ENCODE peak calls at places on chromosomes 6 and 20, in ten cellular contexts. R, B, X, A, V, T, U, G, C and O are unnamed samples.

GRCh38 chr20:7375905-7376304 is 564.4 kb downstream of the HAO1 start:
- DNase-seq in B (no peak), U (peak), R (no peak), T (no peak), C (no peak), V (no peak), G (no peak), X (no peak), A (no peak), O (no peak)

GRCh38 chr6:108163267-108163643 is 2.6 kb upstream of the NR2E1 start:
- DNase-seq in R (no peak), C (no peak), A (no peak), V (no peak), T (no peak), G (no peak), X (no peak), U (no peak), B (no peak), O (no peak)

GRCh38 chr20:34312544-34313217 is 9.5 kb upstream of the AHCY start:
- DNase-seq in R (peak), G (peak), T (peak), X (peak), B (peak), U (peak), V (peak), A (peak), C (peak), O (peak)

GRCh38 chr6:69825904-69826303 is 29.1 kb upstream of the LMBRD1 start:
- DNase-seq in U (no peak), B (no peak), X (no peak), T (no peak), G (no peak), C (no peak), R (no peak), V (no peak), A (no peak), O (no peak)

GRCh38 chr20:45972500-45973183 is 639 bp upstream of the ZNF335 start:
- DNase-seq in A (no peak), R (no peak), V (no peak), B (no peak), G (no peak), C (peak), T (no peak), X (no peak), U (no peak), O (no peak)

GRCh38 chr6:113635222-113635970 is 221.7 kb upstream of the MARCKS start:
- DNase-seq in X (no peak), U (no peak), A (no peak), R (no peak), T (no peak), C (no peak), B (no peak), G (no peak), V (no peak), O (no peak)

GRCh38 chr6:98775205-98775604 is 59.2 kb upstream of the POU3F2 start:
- DNase-seq in X (no peak), G (no peak), V (no peak), C (no peak), A (no peak), U (no peak), R (no peak), B (no peak), T (no peak), O (no peak)

GRCh38 chr6:135702955-135703499 is 148.5 kb upstream of the PDE7B start:
- DNase-seq in X (no peak), A (no peak), G (no peak), C (no peak), V (no peak), R (no peak), T (no peak), B (no peak), U (no peak), O (no peak)

GRCh38 chr20:38630727-38631126 is 29.1 kb downstream of the ARHGAP40 start:
- DNase-seq in C (no peak), T (no peak), A (no peak), B (no peak), X (no peak), U (no peak), G (no peak), R (no peak), V (no peak), O (no peak)

GRCh38 chr20:12455152-12455551 is 537.5 kb downstream of the BTBD3 start:
- DNase-seq in C (no peak), T (no peak), X (no peak), V (no peak), G (no peak), R (no peak), U (no peak), A (no peak), B (no peak), O (no peak)

GRCh38 chr20:19701449-19701848 is 56.6 kb upstream of the RIN2 start:
- DNase-seq in G (no peak), R (no peak), B (no peak), T (no peak), C (no peak), U (peak), X (no peak), A (no peak), V (no peak), O (no peak)

GRCh38 chr6:151322570-151322969 is 68.8 kb downstream of the ZBTB2 start:
- DNase-seq in V (no peak), C (no peak), G (no peak), X (no peak), T (no peak), B (no peak), A (no peak), R (no peak), U (no peak), O (no peak)

GRCh38 chr6:111722220-111722731 is 116.6 kb upstream of the TRAF3IP2 start:
- DNase-seq in T (peak), R (peak), G (no peak), A (no peak), C (no peak), B (no peak), U (no peak), V (no peak), X (no peak), O (no peak)

GRCh38 chr6:134420638-134421181 is 102.8 kb upstream of the SGK1 start:
- DNase-seq in R (peak), A (no peak), U (no peak), V (no peak), C (no peak), B (no peak), T (no peak), X (no peak), G (no peak), O (no peak)

GRCh38 chr20:24051160-24051559 is 62.6 kb upstream of the GGTLC1 start:
- DNase-seq in A (no peak), R (no peak), X (no peak), T (no peak), G (no peak), V (no peak), U (no peak), B (no peak), C (no peak), O (no peak)

GRCh38 chr20:38218566-38218885 is 42.0 kb downstream of the KIAA1755 start:
- DNase-seq in T (no peak), U (no peak), C (no peak), B (no peak), R (no peak), G (no peak), X (no peak), V (no peak), A (no peak), O (no peak)

GRCh38 chr20:38191654-38192053 is 26.6 kb upstream of the TGM2 start:
- DNase-seq in R (no peak), V (no peak), C (no peak), G (no peak), X (no peak), U (no peak), A (no peak), B (no peak), T (no peak), O (no peak)

GRCh38 chr6:10465633-10466499 is 51.0 kb upstream of the TFAP2A start:
- DNase-seq in T (no peak), B (no peak), X (peak), A (no peak), C (peak), V (no peak), R (no peak), U (peak), G (peak), O (no peak)

GRCh38 chr20:32387262-32387661 is 29.1 kb downstream of the ASXL1 start:
- DNase-seq in G (no peak), R (no peak), C (no peak), V (peak), A (peak), X (no peak), T (no peak), B (no peak), U (peak), O (peak)

GRCh38 chr6:4973972-4974885 is 29.6 kb downstream of the RPP40 start:
- DNase-seq in A (no peak), C (peak), R (no peak), U (no peak), V (no peak), G (no peak), T (peak), X (no peak), B (peak), O (no peak)

GRCh38 chr20:1934578-1935573 is 39.7 kb downstream of the SIRPA start:
- DNase-seq in B (peak), C (no peak), T (peak), X (no peak), V (no peak), A (no peak), R (peak), G (no peak), U (no peak), O (no peak)

GRCh38 chr6:70954750-70955149 is 2.1 kb downstream of the B3GAT2 start:
- DNase-seq in G (no peak), R (no peak), T (no peak), A (no peak), C (no peak), B (no peak), U (no peak), X (no peak), V (no peak), O (no peak)

GRCh38 chr20:1953616-1954015 is 40.2 kb downstream of the PDYN start:
- DNase-seq in R (no peak), G (no peak), T (no peak), A (no peak), V (no peak), X (no peak), C (no peak), U (no peak), B (no peak), O (peak)

GRCh38 chr20:49874601-49875116 is 40.7 kb downstream of the SPATA2 start:
- DNase-seq in G (no peak), C (no peak), X (no peak), B (no peak), R (no peak), V (no peak), T (no peak), A (no peak), U (no peak), O (no peak)

GRCh38 chr20:35576816-35577215 is 34.9 kb downstream of the ERGIC3 start:
- DNase-seq in C (no peak), T (no peak), R (no peak), G (no peak), B (no peak), X (no peak), A (no peak), U (no peak), V (no peak), O (no peak)

GRCh38 chr6:139925894-139926641 is 551.6 kb upstream of the CITED2 start:
- DNase-seq in G (no peak), X (peak), C (no peak), B (no peak), V (no peak), R (peak), U (no peak), A (no peak), T (peak), O (no peak)

GRCh38 chr6:19311786-19312185 is 525.4 kb upstream of the ID4 start:
- DNase-seq in C (no peak), A (no peak), V (no peak), T (no peak), R (no peak), U (no peak), B (no peak), G (no peak), X (no peak), O (no peak)

GRCh38 chr6:57262491-57262890 is 40.4 kb upstream of the RAB23 start:
- DNase-seq in U (no peak), A (no peak), T (no peak), G (no peak), R (no peak), V (no peak), X (no peak), C (no peak), B (peak), O (no peak)

GRCh38 chr20:58001381-58001780 is 227.1 kb downstream of the ANKRD60 start:
- DNase-seq in R (no peak), G (no peak), B (no peak), T (no peak), A (no peak), X (no peak), V (no peak), C (no peak), U (no peak), O (no peak)

GRCh38 chr20:60046436-60046835 is 88.2 kb downstream of the CDH26 start:
- DNase-seq in R (no peak), U (no peak), B (no peak), T (no peak), V (no peak), C (no peak), G (no peak), X (no peak), A (no peak), O (no peak)

GRCh38 chr20:40283689-40284088 is 405.3 kb downstream of the MAFB start:
- DNase-seq in X (no peak), T (no peak), V (no peak), R (no peak), B (no peak), C (no peak), U (no peak), A (no peak), G (no peak), O (no peak)

GRCh38 chr6:40585661-40586269 is 1.4 kb downstream of the LRFN2 start:
- DNase-seq in G (no peak), R (no peak), A (no peak), U (no peak), T (no peak), B (no peak), V (no peak), C (peak), X (peak), O (no peak)

GRCh38 chr6:142331075-142331551 is 29.3 kb downstream of the ADGRG6 start:
- DNase-seq in U (no peak), R (no peak), A (no peak), T (no peak), V (peak), B (no peak), X (no peak), C (no peak), G (no peak), O (no peak)

GRCh38 chr20:12882832-12883506 is 125.8 kb upstream of the SPTLC3 start:
- DNase-seq in X (no peak), R (peak), U (no peak), T (no peak), C (no peak), B (no peak), G (no peak), A (no peak), V (no peak), O (no peak)

GRCh38 chr6:112030965-112031660 is 22.8 kb upstream of the CCN6 start:
- DNase-seq in T (no peak), U (no peak), R (no peak), G (no peak), X (no peak), C (no peak), V (no peak), B (no peak), A (no peak), O (no peak)

GRCh38 chr6:150695652-150696051 is 96.0 kb downstream of the PLEKHG1 start:
- DNase-seq in U (no peak), B (no peak), X (no peak), C (no peak), T (no peak), V (no peak), R (no peak), A (no peak), G (no peak), O (no peak)

GRCh38 chr6:30646450-30647038 is 389 bp upstream of the C6orf136 start:
- DNase-seq in X (peak), A (no peak), C (peak), T (no peak), G (peak), B (peak), R (no peak), V (no peak), U (no peak), O (no peak)

GRCh38 chr6:44439270-44440045 is 52.0 kb downstream of the CDC5L start:
- DNase-seq in R (no peak), V (no peak), X (no peak), B (no peak), T (no peak), G (no peak), C (no peak), A (no peak), U (no peak), O (no peak)